ENCODE peak calls at places on chromosome 19, in eight cellular contexts. Z is HEK293T; F is activated effector memory CD4-positive, alpha-beta T cell treated with anti-CD3 and anti-CD28 coated beads, Interleukin-2, amount 50 U/mL, for 16 hours; E is EH; S is effector CD4-positive, alpha-beta T cell; X is stimulated activated CD8-positive, alpha-beta memory T cell treated with anti-CD3 and anti-CD28 coated beads, Interleukin-7, amount 100 ng/mL, for 1 hour; I is CD4-positive, alpha-beta T cell; U is left ventricle myocardium superior. H is an unnamed sample.

GRCh38 chr19:5131866-5132561 is 163.1 kb downstream of the KDM4B start:
- DNase-seq in E (no peak), S (no peak), X (no peak), U (no peak), F (no peak), I (no peak), Z (no peak), H (no peak)

GRCh38 chr19:56838930-56839664 is 1.4 kb downstream of the PEG3 start:
- DNase-seq in Z (no peak), U (peak), X (no peak), F (peak), S (no peak), I (no peak), E (peak), H (no peak)

GRCh38 chr19:3426433-3426832 is 53.9 kb downstream of the SMIM24 start:
- DNase-seq in E (no peak), S (no peak), Z (no peak), I (no peak), U (no peak), X (no peak), F (no peak), H (no peak)

GRCh38 chr19:58406818-58407657 is 1.4 kb upstream of the ZNF584 start:
- DNase-seq in X (no peak), U (no peak), S (no peak), F (no peak), E (peak), Z (no peak), I (no peak), H (peak)

GRCh38 chr19:56091066-56091490 is 30.0 kb downstream of the ZNF787 start:
- DNase-seq in E (peak), I (no peak), S (no peak), U (no peak), Z (no peak), X (no peak), F (no peak), H (no peak)

GRCh38 chr19:19459099-19459498 is 53.6 kb downstream of the GATAD2A start:
- DNase-seq in I (no peak), U (no peak), S (no peak), E (peak), Z (no peak), X (no peak), F (no peak), H (no peak)

GRCh38 chr19:55467236-55468053 is 2.9 kb upstream of the C19orf85 start:
- DNase-seq in I (peak), S (peak), X (peak), F (peak), Z (peak), U (peak), E (peak), H (peak)

GRCh38 chr19:2663920-2664571 is 38.4 kb downstream of the GNG7 start:
- DNase-seq in U (peak), X (no peak), Z (no peak), I (no peak), E (no peak), S (no peak), F (no peak), H (no peak)

GRCh38 chr19:48350856-48351255 is 12.9 kb downstream of the TMEM143 start:
- DNase-seq in U (no peak), E (no peak), I (no peak), X (no peak), S (no peak), F (no peak), Z (no peak), H (no peak)

GRCh38 chr19:3536429-3537100 is 2.4 kb upstream of the TEKTIP1 start:
- DNase-seq in F (peak), S (no peak), U (peak), E (no peak), X (no peak), Z (no peak), I (no peak), H (no peak)

GRCh38 chr19:35644987-35645679 is 3.0 kb upstream of the COX6B1 start:
- DNase-seq in F (peak), U (peak), X (peak), S (peak), I (peak), E (peak), Z (peak), H (peak)

GRCh38 chr19:10288662-10289166 is 1.0 kb upstream of the ICAM5 start:
- DNase-seq in X (no peak), Z (no peak), S (no peak), F (peak), U (peak), I (no peak), E (peak), H (peak)

H was measured in Kasumi-1.